ENCODE peak calls at places on chromosomes 5 and 9, in five cellular contexts. One of them, this sample, is unnamed. For H3K27me3, the result is how much of the 10 kb centered on the place peaks cover.

GRCh38 chr9:119094086-119094485 is 275.1 kb downstream of the BRINP1 start:
- DNase-seq in tibial nerve: no peak
- DNase-seq in lower lobe of right lung: no peak
- DNase-seq in ovary: no peak
- DNase-seq in heart left ventricle: no peak
- DNase-seq in this sample: no peak

GRCh38 chr5:78543916-78544315 is 104.7 kb downstream of the LHFPL2 start:
- DNase-seq in tibial nerve: no peak
- DNase-seq in lower lobe of right lung: no peak
- DNase-seq in ovary: no peak
- DNase-seq in heart left ventricle: no peak
- DNase-seq in this sample: no peak

GRCh38 chr5:155512302-155512701 is 498.7 kb downstream of the KIF4B start:
- DNase-seq in tibial nerve: no peak
- DNase-seq in lower lobe of right lung: no peak
- DNase-seq in ovary: no peak
- DNase-seq in heart left ventricle: no peak
- DNase-seq in this sample: no peak

GRCh38 chr5:143153332-143154119 is 250.0 kb downstream of the NR3C1 start:
- DNase-seq in tibial nerve: peak
- DNase-seq in lower lobe of right lung: no peak
- DNase-seq in ovary: peak
- DNase-seq in heart left ventricle: peak
- DNase-seq in this sample: peak

GRCh38 chr9:131117111-131117761 is 8.2 kb upstream of the NUP214 start:
- DNase-seq in tibial nerve: no peak
- DNase-seq in lower lobe of right lung: no peak
- DNase-seq in ovary: no peak
- DNase-seq in heart left ventricle: no peak
- DNase-seq in this sample: no peak

GRCh38 chr5:81506900-81507588 is 113.1 kb upstream of the ACOT12 start:
- DNase-seq in tibial nerve: peak
- DNase-seq in lower lobe of right lung: no peak
- DNase-seq in ovary: peak
- DNase-seq in heart left ventricle: peak
- DNase-seq in this sample: peak

GRCh38 chr5:83058718-83059117 is 18.5 kb downstream of the TMEM167A start:
- DNase-seq in tibial nerve: no peak
- DNase-seq in lower lobe of right lung: no peak
- DNase-seq in ovary: no peak
- DNase-seq in heart left ventricle: no peak
- DNase-seq in this sample: no peak

GRCh38 chr9:75483636-75484035 is 395.3 kb downstream of the OSTF1 start:
- DNase-seq in tibial nerve: no peak
- DNase-seq in lower lobe of right lung: no peak
- DNase-seq in ovary: no peak
- DNase-seq in heart left ventricle: no peak
- DNase-seq in this sample: no peak

GRCh38 chr5:174046558-174046957 is 1.1 kb downstream of the NSG2 start:
- DNase-seq in tibial nerve: no peak
- DNase-seq in lower lobe of right lung: no peak
- DNase-seq in ovary: no peak
- DNase-seq in heart left ventricle: no peak
- DNase-seq in this sample: no peak
- H3K4me3 ChIP-seq in tibial nerve: no peak
- H3K4me3 ChIP-seq in lower lobe of right lung: no peak
- H3K4me3 ChIP-seq in ovary: no peak
- H3K4me3 ChIP-seq in heart left ventricle: no peak
- H3K4me3 ChIP-seq in this sample: no peak

GRCh38 chr5:158882236-158882635 is 217.5 kb downstream of the EBF1 start:
- DNase-seq in tibial nerve: no peak
- DNase-seq in lower lobe of right lung: no peak
- DNase-seq in ovary: no peak
- DNase-seq in heart left ventricle: no peak
- DNase-seq in this sample: no peak
- H3K27me3 ChIP-seq in tibial nerve: under half
- H3K27me3 ChIP-seq in lower lobe of right lung: under half
- H3K27me3 ChIP-seq in ovary: under half
- H3K27me3 ChIP-seq in heart left ventricle: under half
- H3K27me3 ChIP-seq in this sample: under half

GRCh38 chr9:5437254-5438216 is at the start of gene PLGRKT:
- DNase-seq in tibial nerve: peak
- DNase-seq in lower lobe of right lung: peak
- DNase-seq in ovary: peak
- DNase-seq in heart left ventricle: peak
- DNase-seq in this sample: peak
- TF ChIP-seq CTCF in tibial nerve: no peak
- TF ChIP-seq CTCF in lower lobe of right lung: peak
- TF ChIP-seq CTCF in ovary: peak
- TF ChIP-seq CTCF in heart left ventricle: peak
- TF ChIP-seq CTCF in this sample: peak

DNA sequence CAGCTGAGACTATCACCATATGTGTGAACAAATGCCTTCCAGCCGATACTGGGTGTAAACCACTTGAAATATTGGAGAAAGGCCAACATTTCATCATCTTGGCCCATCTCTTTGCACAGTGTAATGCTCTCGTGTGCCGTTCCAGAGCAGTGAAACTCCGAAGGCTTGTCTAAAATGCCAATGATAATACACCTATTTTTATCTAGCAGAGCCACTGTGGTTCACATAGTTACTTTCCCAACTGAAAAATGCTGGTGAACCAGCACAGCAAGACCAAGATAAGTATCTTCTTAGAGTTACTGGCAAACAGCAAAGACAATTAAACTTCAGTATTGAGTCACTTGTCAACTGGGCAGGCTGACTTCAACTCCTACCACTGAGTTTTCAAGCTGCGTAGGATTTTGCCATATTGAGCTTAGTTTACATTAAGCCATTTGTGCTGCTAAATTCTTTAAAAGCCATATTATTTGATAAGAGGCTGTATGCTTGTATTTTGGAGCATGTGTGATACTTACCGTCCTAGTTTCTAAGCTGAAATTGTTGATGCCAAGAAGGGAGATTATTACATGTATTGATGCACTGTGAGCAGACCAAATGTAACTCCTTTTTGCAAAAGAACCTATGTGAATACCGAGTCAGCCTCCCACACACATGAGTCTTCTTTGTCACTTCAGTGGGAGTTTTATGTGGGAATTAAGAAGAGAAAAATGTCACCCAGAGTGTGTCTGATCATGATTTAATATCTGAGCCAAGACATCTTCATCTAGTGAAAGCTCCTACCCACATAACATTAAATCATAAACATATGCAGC is 380.1 kb upstream of the ACTBL2 start:
- DNase-seq in tibial nerve: peak
- DNase-seq in lower lobe of right lung: no peak
- DNase-seq in ovary: no peak
- DNase-seq in heart left ventricle: no peak
- DNase-seq in this sample: no peak
- H3K4me3 ChIP-seq in tibial nerve: no peak
- H3K4me3 ChIP-seq in lower lobe of right lung: no peak
- H3K4me3 ChIP-seq in ovary: no peak
- H3K4me3 ChIP-seq in heart left ventricle: no peak
- H3K4me3 ChIP-seq in this sample: no peak

DNA sequence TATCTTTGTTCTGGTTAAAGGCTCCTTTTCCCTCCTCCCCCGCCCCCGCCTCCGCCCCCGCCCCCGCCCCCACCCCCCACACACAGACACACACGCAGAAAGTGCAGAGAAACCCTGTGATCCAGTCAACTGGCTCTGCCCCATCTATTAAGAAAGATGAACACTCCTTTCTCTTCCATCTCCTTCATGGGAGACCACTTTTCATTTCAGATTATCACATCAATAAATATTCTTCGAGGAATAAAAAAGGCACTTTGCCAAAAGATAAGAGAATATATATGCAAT is 127.0 kb downstream of the TMEM161B start:
- DNase-seq in tibial nerve: no peak
- DNase-seq in lower lobe of right lung: no peak
- DNase-seq in ovary: no peak
- DNase-seq in heart left ventricle: no peak
- DNase-seq in this sample: no peak
- H3K27me3 ChIP-seq in tibial nerve: under half
- H3K27me3 ChIP-seq in lower lobe of right lung: under half
- H3K27me3 ChIP-seq in ovary: under half
- H3K27me3 ChIP-seq in heart left ventricle: under half
- H3K27me3 ChIP-seq in this sample: under half

GRCh38 chr9:34331191-34331590 is 1.8 kb downstream of the NUDT2 start:
- DNase-seq in tibial nerve: no peak
- DNase-seq in lower lobe of right lung: no peak
- DNase-seq in ovary: no peak
- DNase-seq in heart left ventricle: no peak
- DNase-seq in this sample: no peak

GRCh38 chr9:34334916-34335315 is 5.5 kb downstream of the NUDT2 start:
- DNase-seq in tibial nerve: no peak
- DNase-seq in lower lobe of right lung: no peak
- DNase-seq in ovary: no peak
- DNase-seq in heart left ventricle: no peak
- DNase-seq in this sample: no peak

GRCh38 chr9:34334337-34334824 is 5.0 kb downstream of the NUDT2 start:
- DNase-seq in tibial nerve: no peak
- DNase-seq in lower lobe of right lung: no peak
- DNase-seq in ovary: no peak
- DNase-seq in heart left ventricle: no peak
- DNase-seq in this sample: no peak

GRCh38 chr9:34333836-34334235 is 4.5 kb downstream of the NUDT2 start:
- DNase-seq in tibial nerve: no peak
- DNase-seq in lower lobe of right lung: no peak
- DNase-seq in ovary: no peak
- DNase-seq in heart left ventricle: no peak
- DNase-seq in this sample: no peak

DNA sequence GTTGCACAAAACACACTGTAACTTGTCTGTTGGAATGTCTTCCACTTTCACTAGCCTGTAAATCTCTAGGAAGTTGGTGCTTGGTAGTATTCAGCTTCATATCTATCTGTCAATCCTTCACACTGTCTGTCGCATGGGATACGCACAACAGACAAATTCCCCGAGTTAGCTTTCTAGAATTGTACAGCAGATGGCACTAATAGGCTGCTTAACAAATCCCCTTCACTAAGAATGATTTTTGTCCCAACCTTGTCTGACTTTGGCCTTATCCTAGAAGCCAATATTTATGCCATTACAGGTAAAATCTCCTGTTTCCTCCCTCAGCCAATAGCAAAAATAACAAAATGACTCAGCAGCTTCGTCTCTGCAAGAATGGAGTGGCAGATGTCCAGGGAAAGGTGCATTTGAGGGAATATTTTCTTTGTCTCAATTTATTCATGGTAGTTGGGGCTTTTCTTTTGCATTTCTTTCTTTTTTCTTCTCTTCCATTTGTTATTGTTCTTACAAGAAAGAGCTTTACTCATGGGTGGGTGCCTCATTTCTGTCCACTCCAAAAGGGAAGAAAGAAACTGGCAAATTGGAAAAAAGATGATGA is 3.1 kb downstream of the NUDT2 start:
- DNase-seq in tibial nerve: peak
- DNase-seq in lower lobe of right lung: no peak
- DNase-seq in ovary: no peak
- DNase-seq in heart left ventricle: no peak
- DNase-seq in this sample: no peak
- TF ChIP-seq CTCF in tibial nerve: peak
- TF ChIP-seq CTCF in lower lobe of right lung: peak
- TF ChIP-seq CTCF in ovary: no peak
- TF ChIP-seq CTCF in heart left ventricle: peak
- TF ChIP-seq CTCF in this sample: peak

DNA sequence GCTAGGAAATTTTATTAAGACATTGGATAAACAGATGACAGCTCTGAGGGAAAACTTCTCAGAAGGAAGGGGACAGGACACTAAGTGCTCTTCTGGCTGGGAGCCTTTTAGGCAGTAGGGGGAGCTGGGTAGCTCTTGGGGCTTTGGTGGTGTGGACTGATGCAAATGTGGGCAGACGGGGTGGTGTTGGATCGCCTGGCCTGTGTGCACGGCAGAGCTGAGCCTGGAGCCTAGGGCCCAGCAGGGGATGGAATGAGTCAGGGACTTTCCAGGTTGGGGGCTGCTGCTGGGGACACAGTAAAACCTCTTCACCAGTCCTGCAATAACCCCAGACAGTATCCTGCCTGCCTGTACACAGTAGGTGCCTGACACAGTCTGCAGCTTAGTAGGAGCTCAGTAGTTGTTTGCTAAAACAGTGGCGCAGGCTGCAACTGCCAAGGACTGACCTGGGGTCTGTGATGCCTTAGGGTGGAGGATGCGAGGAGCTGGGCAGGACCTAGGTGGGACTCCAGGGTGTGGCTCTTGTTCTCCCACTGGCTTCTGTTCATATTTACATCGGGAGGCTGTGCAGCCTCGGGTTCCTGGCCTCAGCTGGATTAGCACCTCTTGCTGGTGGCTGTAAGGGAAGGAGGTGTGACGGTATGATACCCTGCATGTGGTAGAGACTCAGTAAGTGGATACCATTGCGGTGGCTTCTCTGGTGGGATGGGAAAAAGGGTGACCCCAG is 83.8 kb downstream of the DAB2IP start:
- DNase-seq in tibial nerve: no peak
- DNase-seq in lower lobe of right lung: no peak
- DNase-seq in ovary: no peak
- DNase-seq in heart left ventricle: no peak
- DNase-seq in this sample: no peak
- H3K4me3 ChIP-seq in tibial nerve: no peak
- H3K4me3 ChIP-seq in lower lobe of right lung: peak
- H3K4me3 ChIP-seq in ovary: peak
- H3K4me3 ChIP-seq in heart left ventricle: peak
- H3K4me3 ChIP-seq in this sample: peak

GRCh38 chr9:34628656-34629491 is at the start of gene ARID3C:
- DNase-seq in tibial nerve: no peak
- DNase-seq in lower lobe of right lung: peak
- DNase-seq in ovary: no peak
- DNase-seq in heart left ventricle: no peak
- DNase-seq in this sample: no peak
- H3K27me3 ChIP-seq in tibial nerve: under half
- H3K27me3 ChIP-seq in lower lobe of right lung: half or more
- H3K27me3 ChIP-seq in ovary: under half
- H3K27me3 ChIP-seq in heart left ventricle: half or more
- H3K27me3 ChIP-seq in this sample: half or more

GRCh38 chr9:2469681-2470141 is 151.9 kb upstream of the VLDLR start:
- DNase-seq in tibial nerve: peak
- DNase-seq in lower lobe of right lung: peak
- DNase-seq in ovary: peak
- DNase-seq in heart left ventricle: peak
- DNase-seq in this sample: no peak
- TF ChIP-seq CTCF in tibial nerve: no peak
- TF ChIP-seq CTCF in lower lobe of right lung: no peak
- TF ChIP-seq CTCF in ovary: no peak
- TF ChIP-seq CTCF in heart left ventricle: no peak
- TF ChIP-seq CTCF in this sample: no peak

GRCh38 chr5:11064763-11065450 is 303.9 kb upstream of the DAP start:
- DNase-seq in tibial nerve: no peak
- DNase-seq in lower lobe of right lung: no peak
- DNase-seq in ovary: no peak
- DNase-seq in heart left ventricle: no peak
- DNase-seq in this sample: no peak

GRCh38 chr5:11072556-11072955 is 311.5 kb upstream of the DAP start:
- DNase-seq in tibial nerve: no peak
- DNase-seq in lower lobe of right lung: no peak
- DNase-seq in ovary: no peak
- DNase-seq in heart left ventricle: no peak
- DNase-seq in this sample: no peak

DNA sequence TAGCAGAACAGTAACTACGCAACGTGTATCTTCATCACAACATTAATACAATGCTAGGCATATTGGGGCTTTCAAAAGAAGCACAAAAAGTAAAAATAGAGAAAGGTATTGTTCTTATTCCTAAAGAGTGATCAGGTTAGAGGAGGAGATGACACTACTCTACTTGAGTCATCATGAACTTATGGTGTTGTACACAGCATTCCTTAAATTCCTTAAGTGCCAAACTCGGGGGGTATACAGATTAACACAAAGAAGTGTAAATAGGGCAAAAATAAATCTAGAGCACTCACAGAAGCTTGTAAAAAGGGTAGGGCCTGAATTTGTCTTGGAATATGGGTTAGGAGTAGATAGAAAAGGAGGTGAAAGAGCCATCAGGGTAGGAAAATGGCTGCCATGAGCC is 308.0 kb upstream of the DAP start:
- DNase-seq in tibial nerve: no peak
- DNase-seq in lower lobe of right lung: no peak
- DNase-seq in ovary: no peak
- DNase-seq in heart left ventricle: no peak
- DNase-seq in this sample: no peak
- H3K4me3 ChIP-seq in tibial nerve: no peak
- H3K4me3 ChIP-seq in lower lobe of right lung: no peak
- H3K4me3 ChIP-seq in ovary: no peak
- H3K4me3 ChIP-seq in heart left ventricle: no peak
- H3K4me3 ChIP-seq in this sample: no peak

This sample was measured in tibial artery.